ENCODE peak calls at places on chromosomes 7 and 10, in four cellular contexts. M is stimulated activated CD4-positive, alpha-beta T cell treated with anti-CD3 and anti-CD28 coated beads, Interleukin-2, amount 100 ng/mL, for 24 hours; F is HFFc6; B is left kidney. P is an unnamed sample.

GRCh38 chr7:101486764-101487458 is 124.2 kb downstream of the COL26A1 start:
- DNase-seq in M (no peak), F (no peak), B (peak; percentile 91), P (no peak)

GRCh38 chr10:21169271-21169670 is 272.2 kb upstream of the NEBL start:
- DNase-seq in M (no peak), F (no peak), B (no peak), P (no peak)

GRCh38 chr10:43094091-43094484 is 17.2 kb downstream of the RET start:
- DNase-seq in M (no peak), F (no peak), B (peak; percentile 34), P (no peak)

GRCh38 chr10:60480865-60481563 is 91.3 kb upstream of the ANK3 start:
- DNase-seq in M (no peak), F (peak; percentile 73), B (no peak), P (peak; percentile 63)

GRCh38 chr10:126272526-126272925 is 115.8 kb downstream of the ADAM12 start:
- DNase-seq in M (no peak), F (no peak), B (no peak), P (no peak)

GRCh38 chr7:12127490-12127889 is 83.6 kb upstream of the TMEM106B start:
- DNase-seq in M (no peak), F (no peak), B (no peak), P (no peak)

GRCh38 chr10:132326925-132327324 is 5.1 kb upstream of the LRRC27 start:
- DNase-seq in M (peak; percentile 55), F (no peak), B (no peak), P (no peak)

GRCh38 chr7:12554421-12554820 is 16.1 kb upstream of the SCIN start:
- DNase-seq in M (no peak), F (no peak), B (peak; percentile 24), P (no peak)

GRCh38 chr7:128427289-128427891 is 17.6 kb upstream of the IMPDH1 start:
- DNase-seq in M (peak; percentile 26), F (peak; percentile 43), B (peak; percentile 83), P (peak; percentile 42)

GRCh38 chr7:90720970-90721768 is 125.0 kb downstream of the CDK14 start:
- DNase-seq in M (no peak), F (peak; percentile 52), B (peak; percentile 58), P (peak; percentile 63)

GRCh38 chr10:132527338-132528063 is 10.1 kb upstream of the INPP5A start:
- DNase-seq in M (no peak), F (no peak), B (peak; percentile 71), P (no peak)

GRCh38 chr10:33270971-33271370 is 63.5 kb downstream of the NRP1 start:
- DNase-seq in M (no peak), F (no peak), B (no peak), P (no peak)

GRCh38 chr10:75295901-75296441 is 60.2 kb upstream of the COMTD1 start:
- DNase-seq in M (no peak), F (no peak), B (peak; percentile 71), P (no peak)

GRCh38 chr10:62095341-62096071 is 173.1 kb downstream of the RTKN2 start:
- DNase-seq in M (no peak), F (no peak), B (no peak), P (no peak)

GRCh38 chr10:114175667-114176066 is 1.7 kb upstream of the CCDC186 start:
- DNase-seq in M (no peak), F (no peak), B (no peak), P (no peak)

GRCh38 chr10:47152861-47153349 is 147.1 kb upstream of the GDF10 start:
- DNase-seq in M (no peak), F (peak; percentile 27), B (no peak), P (no peak)

GRCh38 chr7:44078521-44078920 is 3.8 kb downstream of the POLM start:
- DNase-seq in M (no peak), F (no peak), B (peak; percentile 93), P (no peak)

GRCh38 chr7:3695602-3696001 is 394.6 kb downstream of the SDK1 start:
- DNase-seq in M (no peak), F (no peak), B (no peak), P (no peak)

P was measured in brain microvascular endothelial cell.